ENCODE peak calls at places on chromosomes 16 and 17, in four cellular contexts. K is GM12892, D is NCI-H146, G is NCI-H774. B is an unnamed sample.

GRCh38 chr16:2486645-2487516 is 12.0 kb downstream of the TBC1D24 start:
- DNase-seq in K (peak), D (no peak), G (no peak), B (no peak)

GRCh38 chr17:27567563-27567859 is 63.5 kb upstream of the LGALS9 start:
- DNase-seq in K (no peak), D (no peak), G (no peak), B (no peak)

GRCh38 chr16:49455181-49455990 is 81.8 kb downstream of the C16orf78 start:
- DNase-seq in K (no peak), D (no peak), G (no peak), B (no peak)

GRCh38 chr16:11627822-11628457 is 40.3 kb upstream of the SNN start:
- DNase-seq in K (no peak), D (no peak), G (no peak), B (peak)

GRCh38 chr17:82320140-82320840 is 2.9 kb upstream of the CD7 start:
- DNase-seq in K (no peak), D (peak), G (no peak), B (no peak)

GRCh38 chr17:38421224-38421841 is 6.9 kb upstream of the ARHGAP23 start:
- DNase-seq in K (no peak), D (no peak), G (no peak), B (peak)

GRCh38 chr16:11236855-11237254 is 19.1 kb downstream of the SOCS1 start:
- DNase-seq in K (no peak), D (no peak), G (no peak), B (no peak)

GRCh38 chr17:58587713-58588117 is 73.3 kb upstream of the MTMR4 start:
- DNase-seq in K (peak), D (peak), G (peak), B (peak)

GRCh38 chr17:19275457-19276082 is 38.4 kb downstream of the EPN2 start:
- DNase-seq in K (no peak), D (no peak), G (no peak), B (no peak)

GRCh38 chr17:55607736-55608341 is 96.6 kb upstream of the SMIM36 start:
- DNase-seq in K (no peak), D (no peak), G (no peak), B (no peak)

GRCh38 chr17:39236383-39236927 is 10.7 kb upstream of the STAC2 start:
- DNase-seq in K (no peak), D (peak), G (no peak), B (no peak)

GRCh38 chr17:29563816-29564215 is 3.0 kb downstream of the ABHD15 start:
- DNase-seq in K (no peak), D (peak), G (no peak), B (no peak)

GRCh38 chr17:57537524-57538410 is 207.3 kb downstream of the CCDC182 start:
- DNase-seq in K (no peak), D (peak), G (no peak), B (no peak)

GRCh38 chr16:47965439-47965838 is 190.4 kb downstream of the ABCC12 start:
- DNase-seq in K (no peak), D (no peak), G (no peak), B (peak)

GRCh38 chr17:82321947-82322466 is 4.6 kb upstream of the CD7 start:
- DNase-seq in K (no peak), D (no peak), G (no peak), B (no peak)

GRCh38 chr17:75643033-75644017 is 10.1 kb downstream of the SMIM5 start:
- DNase-seq in K (no peak), D (no peak), G (no peak), B (no peak)

GRCh38 chr17:46056800-46057304 is 57.8 kb downstream of the STH start:
- DNase-seq in K (no peak), D (no peak), G (no peak), B (peak)

B was measured in AG10803.